ENCODE peak calls at places on chromosome 3, in eight cellular contexts. H is uterus; F is choroid plexus epithelial cell; E is activated CD8-positive, alpha-beta memory T cell treated with anti-CD3 and anti-CD28 coated beads for 24 hours; O is fibroblast of pulmonary artery; M is GM23338; G is BJ; J is iris pigment epithelial cell. Q is an unnamed sample.

GRCh38 chr3:83065861-83066260 is 1304.4 kb upstream of the GBE1 start:
- DNase-seq in G (no peak), F (peak), M (no peak), H (no peak), J (no peak), O (no peak), E (no peak), Q (no peak)

GRCh38 chr3:156642750-156643728 is 31.4 kb upstream of the TIPARP start:
- DNase-seq in O (peak), H (no peak), E (no peak), M (peak), J (peak), F (peak), G (no peak), Q (no peak)

GRCh38 chr3:169146112-169146665 is 517.3 kb downstream of the MECOM start:
- DNase-seq in M (peak), G (no peak), E (peak), F (peak), O (peak), J (peak), H (peak), Q (peak)

GRCh38 chr3:161920196-161920595 is 423.6 kb downstream of the OTOL1 start:
- DNase-seq in M (no peak), E (no peak), J (peak), G (peak), H (no peak), O (no peak), F (no peak), Q (no peak)

GRCh38 chr3:162270059-162270458 is 773.5 kb downstream of the OTOL1 start:
- DNase-seq in F (no peak), E (no peak), M (no peak), H (no peak), O (no peak), J (no peak), G (no peak), Q (no peak)

GRCh38 chr3:43709022-43709421 is 18.3 kb downstream of the ABHD5 start:
- DNase-seq in G (peak), F (peak), J (peak), E (no peak), O (peak), M (no peak), H (no peak), Q (no peak)

GRCh38 chr3:111989061-111989678 is 9.6 kb upstream of the TAGLN3 start:
- DNase-seq in H (no peak), E (no peak), O (peak), J (peak), M (peak), F (peak), G (peak), Q (peak)

GRCh38 chr3:72938471-72939265 is 50.8 kb downstream of the GXYLT2 start:
- DNase-seq in E (no peak), O (peak), H (peak), J (peak), M (peak), F (peak), G (peak), Q (peak)

GRCh38 chr3:159803444-159803843 is 185.2 kb upstream of the IL12A start:
- DNase-seq in J (peak), M (no peak), E (no peak), O (no peak), G (no peak), H (no peak), F (peak), Q (no peak)

GRCh38 chr3:56682458-56683121 is 475 bp downstream of the TASOR start:
- DNase-seq in F (peak), H (peak), J (peak), E (peak), G (peak), M (peak), O (peak), Q (peak)

GRCh38 chr3:143383433-143383832 is 263.9 kb downstream of the CHST2 start:
- DNase-seq in O (no peak), H (no peak), G (no peak), F (no peak), M (no peak), E (no peak), J (no peak), Q (no peak)

Q was measured in foreskin keratinocyte.